ENCODE peak calls at places on chromosomes 1 and 21, in four cellular contexts. A, I, U and E are unnamed samples.

GRCh38 chr1:109193653-109194590 is 19.8 kb upstream of the SARS1 start:
- DNase-seq in A (peak; percentile 79), I (peak; percentile 55), U (peak; percentile 64), E (no peak)

GRCh38 chr1:84780000-84780716 is 89.9 kb upstream of the SSX2IP start:
- DNase-seq in A (no peak), I (no peak), U (no peak), E (no peak)

GRCh38 chr1:228058172-228058980 is 24.1 kb upstream of the ARF1 start:
- DNase-seq in A (no peak), I (no peak), U (no peak), E (no peak)

GRCh38 chr1:110734146-110734680 is 59.5 kb upstream of the KCNA3 start:
- DNase-seq in A (no peak), I (no peak), U (peak; percentile 86), E (no peak)

GRCh38 chr1:147892216-147892615 is 10.4 kb upstream of the GJA8 start:
- DNase-seq in A (no peak), I (no peak), U (no peak), E (peak; percentile 18)

GRCh38 chr1:203567596-203567995 is 59.0 kb upstream of the ATP2B4 start:
- DNase-seq in A (no peak), I (no peak), U (no peak), E (no peak)

GRCh38 chr1:225896937-225897549 is 8.1 kb upstream of the LEFTY1 start:
- DNase-seq in A (peak; percentile 89), I (peak; percentile 46), U (no peak), E (peak; percentile 10)

GRCh38 chr21:45536301-45537081 is 5.7 kb downstream of the SLC19A1 start:
- DNase-seq in A (no peak), I (peak; percentile 11), U (no peak), E (no peak)